ENCODE peak calls at places on chromosome 4, in six cellular contexts. P is EL, V is COR-L47, B is osteoblast, X is GM23338, I is astrocyte of the spinal cord. F is an unnamed sample.

GRCh38 chr4:140094701-140095420 is 59.1 kb downstream of the MAML3 start:
- DNase-seq in P (no peak), V (peak), B (no peak), X (peak), I (peak), F (peak)

GRCh38 chr4:866761-867390 is 40.9 kb upstream of the CPLX1 start:
- DNase-seq in P (no peak), V (no peak), B (no peak), X (no peak), I (peak), F (no peak)

GRCh38 chr4:101831816-101832215 is 41.3 kb downstream of the BANK1 start:
- DNase-seq in P (no peak), V (no peak), B (no peak), X (peak), I (no peak), F (no peak)

GRCh38 chr4:87410157-87410556 is 12.2 kb upstream of the NUDT9 start:
- DNase-seq in P (no peak), V (no peak), B (no peak), X (no peak), I (no peak), F (no peak)

GRCh38 chr4:110201502-110201901 is 3.1 kb upstream of the ELOVL6 start:
- DNase-seq in P (no peak), V (no peak), B (no peak), X (no peak), I (no peak), F (peak)

GRCh38 chr4:184282895-184283654 is 65.4 kb upstream of the ENPP6 start:
- DNase-seq in P (no peak), V (no peak), B (no peak), X (no peak), I (no peak), F (no peak)

GRCh38 chr4:184383497-184384055 is 90.8 kb downstream of the IRF2 start:
- DNase-seq in P (peak), V (no peak), B (peak), X (no peak), I (peak), F (peak)

GRCh38 chr4:55611358-55612059 is 19.5 kb upstream of the PDCL2 start:
- DNase-seq in P (no peak), V (no peak), B (no peak), X (no peak), I (no peak), F (no peak)

GRCh38 chr4:70714061-70714468 is 7.7 kb upstream of the RUFY3 start:
- DNase-seq in P (no peak), V (no peak), B (no peak), X (no peak), I (no peak), F (no peak)

GRCh38 chr4:110823251-110823650 is 200.4 kb upstream of the PITX2 start:
- DNase-seq in P (peak), V (no peak), B (peak), X (no peak), I (peak), F (no peak)

GRCh38 chr4:113827285-113827684 is 65.7 kb upstream of the CAMK2D start:
- DNase-seq in P (peak), V (no peak), B (no peak), X (no peak), I (peak), F (no peak)

GRCh38 chr4:23697001-23697528 is 192.8 kb downstream of the PPARGC1A start:
- DNase-seq in P (no peak), V (no peak), B (no peak), X (no peak), I (no peak), F (peak)

GRCh38 chr4:84573738-84574720 is 8.9 kb upstream of the CDS1 start:
- DNase-seq in P (no peak), V (no peak), B (no peak), X (no peak), I (peak), F (no peak)

GRCh38 chr4:119221412-119221811 is 8.9 kb downstream of the USP53 start:
- DNase-seq in P (no peak), V (no peak), B (no peak), X (no peak), I (no peak), F (no peak)

GRCh38 chr4:55078987-55079386 is 46.4 kb downstream of the KDR start:
- DNase-seq in P (peak), V (no peak), B (peak), X (no peak), I (peak), F (no peak)